ENCODE peak calls at places on chromosomes 11 and 22, in five cellular contexts. W is stimulated activated CD8-positive, alpha-beta memory T cell treated with anti-CD3 and anti-CD28 coated beads, Interleukin-15, amount 100 ng/mL, for 1 hour; U is stimulated activated CD4-positive, alpha-beta T cell treated with anti-CD3 and anti-CD28 coated beads, TNF-alpha, amount 100 ng/mL, for 1 hour; M is fibroblast of the conjunctiva; C is skeletal muscle cell. P is an unnamed sample.

GRCh38 chr11:108854366-108854765 is 189.5 kb downstream of the DDX10 start:
- DNase-seq in W (no peak), U (no peak), M (no peak), C (no peak), P (no peak)

GRCh38 chr22:29470159-29470855 is 9.7 kb upstream of the NEFH start:
- DNase-seq in W (peak; percentile 8), U (peak; percentile 59), M (peak; percentile 24), C (no peak), P (peak; percentile 39)

GRCh38 chr11:73223998-73224730 is 6.1 kb downstream of the P2RY2 start:
- DNase-seq in W (no peak), U (no peak), M (no peak), C (no peak), P (no peak)

GRCh38 chr22:50031189-50032091 is 18.9 kb upstream of the IL17REL start:
- DNase-seq in W (no peak), U (no peak), M (no peak), C (no peak), P (no peak)

GRCh38 chr22:21621891-21622623 is 7.8 kb downstream of the YDJC start:
- DNase-seq in W (no peak), U (no peak), M (no peak), C (no peak), P (no peak)

GRCh38 chr11:130671801-130672700 is 223.6 kb downstream of the ADAMTS15 start:
- DNase-seq in W (no peak), U (no peak), M (peak; percentile 84), C (peak; percentile 76), P (peak; percentile 59)

GRCh38 chr22:47736166-47737034 is 974.0 kb downstream of the TBC1D22A start:
- DNase-seq in W (no peak), U (no peak), M (no peak), C (no peak), P (no peak)

GRCh38 chr11:126159719-126160344 is 51.6 kb downstream of the RPUSD4 start:
- DNase-seq in W (no peak), U (no peak), M (no peak), C (no peak), P (no peak)

GRCh38 chr22:30423959-30424380 is 1.6 kb upstream of the MTFP1 start:
- DNase-seq in W (peak; percentile 93), U (peak; percentile 87), M (peak; percentile 100), C (peak; percentile 99), P (peak; percentile 100)

GRCh38 chr22:36769541-36769940 is 6.4 kb downstream of the IFT27 start:
- DNase-seq in W (no peak), U (no peak), M (no peak), C (no peak), P (no peak)

GRCh38 chr22:37329239-37330140 is 47.2 kb downstream of the CYTH4 start:
- DNase-seq in W (no peak), U (no peak), M (no peak), C (no peak), P (no peak)

GRCh38 chr11:70049045-70049444 is 29.1 kb upstream of the ANO1 start:
- DNase-seq in W (no peak), U (no peak), M (no peak), C (no peak), P (no peak)

GRCh38 chr11:96390403-96390830 is 604 bp downstream of the JRKL start:
- DNase-seq in W (no peak), U (no peak), M (no peak), C (no peak), P (no peak)

GRCh38 chr11:118694771-118695170 is 15.3 kb upstream of the TREH start:
- DNase-seq in W (no peak), U (no peak), M (no peak), C (no peak), P (no peak)

GRCh38 chr22:38782402-38783094 is 11.4 kb downstream of the DNAL4 start:
- DNase-seq in W (no peak), U (no peak), M (no peak), C (no peak), P (no peak)

GRCh38 chr22:45638834-45639746 is 32.5 kb upstream of the ATXN10 start:
- DNase-seq in W (no peak), U (no peak), M (peak; percentile 29), C (no peak), P (no peak)

GRCh38 chr11:41289408-41289807 is 170.0 kb downstream of the LRRC4C start:
- DNase-seq in W (no peak), U (no peak), M (no peak), C (no peak), P (no peak)

GRCh38 chr11:15584158-15584557 is 469.4 kb downstream of the INSC start:
- DNase-seq in W (no peak), U (no peak), M (no peak), C (no peak), P (no peak)

GRCh38 chr11:100080401-100080800 is 606.7 kb upstream of the ARHGAP42 start:
- DNase-seq in W (no peak), U (no peak), M (no peak), C (no peak), P (no peak)

GRCh38 chr22:33867118-33867863 is 53.0 kb downstream of the LARGE1 start:
- DNase-seq in W (no peak), U (no peak), M (no peak), C (no peak), P (no peak)

GRCh38 chr22:30435674-30436126 is 10.1 kb downstream of the MTFP1 start:
- DNase-seq in W (peak; percentile 50), U (peak; percentile 51), M (no peak), C (no peak), P (peak; percentile 71)

GRCh38 chr11:35664977-35665441 is 2.4 kb downstream of the TRIM44 start:
- DNase-seq in W (no peak), U (no peak), M (no peak), C (no peak), P (no peak)

GRCh38 chr11:124788521-124788920 is 11.7 kb downstream of the MSANTD2 start:
- DNase-seq in W (no peak), U (no peak), M (no peak), C (no peak), P (no peak)

GRCh38 chr22:44596726-44597125 is 98.7 kb upstream of the RTL6 start:
- DNase-seq in W (no peak), U (no peak), M (no peak), C (no peak), P (no peak)

GRCh38 chr11:11558352-11558751 is 63.5 kb downstream of the GALNT18 start:
- DNase-seq in W (no peak), U (no peak), M (no peak), C (no peak), P (no peak)

GRCh38 chr22:37520754-37521153 is 1.5 kb upstream of the CARD10 start:
- DNase-seq in W (no peak), U (no peak), M (no peak), C (no peak), P (no peak)

GRCh38 chr11:29432719-29433325 is 584.0 kb downstream of the KCNA4 start:
- DNase-seq in W (no peak), U (no peak), M (no peak), C (no peak), P (no peak)

GRCh38 chr11:117808768-117809167 is 11.8 kb upstream of the DSCAML1 start:
- DNase-seq in W (no peak), U (no peak), M (no peak), C (no peak), P (no peak)

GRCh38 chr22:49825436-49825835 is 2.2 kb downstream of the BRD1 start:
- DNase-seq in W (no peak), U (no peak), M (no peak), C (no peak), P (peak; percentile 23)

GRCh38 chr11:18720811-18721575 is 5.0 kb downstream of the IGSF22 start:
- DNase-seq in W (peak; percentile 70), U (peak; percentile 69), M (peak; percentile 43), C (no peak), P (peak; percentile 65)

GRCh38 chr11:108698844-108699642 is 34.2 kb downstream of the DDX10 start:
- DNase-seq in W (no peak), U (no peak), M (no peak), C (no peak), P (no peak)

GRCh38 chr11:78620159-78620558 is 45.5 kb upstream of the NARS2 start:
- DNase-seq in W (no peak), U (no peak), M (no peak), C (no peak), P (no peak)

GRCh38 chr22:23207786-23208325 is 27.5 kb downstream of the BCR start:
- DNase-seq in W (no peak), U (no peak), M (no peak), C (no peak), P (peak; percentile 84)

GRCh38 chr11:35364101-35364780 is 55.1 kb downstream of the SLC1A2 start:
- DNase-seq in W (no peak), U (no peak), M (peak; percentile 90), C (peak; percentile 76), P (peak; percentile 76)

GRCh38 chr11:3153291-3153861 is 11.7 kb downstream of the OSBPL5 start:
- DNase-seq in W (no peak), U (no peak), M (peak; percentile 23), C (peak; percentile 63), P (no peak)

GRCh38 chr11:43558056-43558455 is 122.5 kb upstream of the HSD17B12 start:
- DNase-seq in W (no peak), U (no peak), M (no peak), C (no peak), P (no peak)

GRCh38 chr11:45578286-45578685 is 87.1 kb downstream of the CHST1 start:
- DNase-seq in W (no peak), U (no peak), M (no peak), C (no peak), P (peak; percentile 72)

GRCh38 chr22:17269607-17270261 is 50.5 kb upstream of the ADA2 start:
- DNase-seq in W (no peak), U (no peak), M (no peak), C (no peak), P (no peak)

GRCh38 chr11:128458316-128458715 is 129.0 kb downstream of the ETS1 start:
- DNase-seq in W (no peak), U (no peak), M (no peak), C (peak; percentile 70), P (no peak)

P was measured in COR-L47.